ENCODE peak calls at places on chromosome 17, in four cellular contexts. I, H, T and L are unnamed samples.
A peak's percentile ranks its signal among the peaks of the same experiment; 100 is the strongest.

GRCh38 chr17:41666708-41667279 is 21.9 kb upstream of the EIF1 start:
- DNase-seq in I (peak; percentile 85), T (peak; percentile 98), H (peak; percentile 96), L (peak; percentile 56)

GRCh38 chr17:42421479-42422332 is 1.4 kb downstream of the CAVIN1 start:
- DNase-seq in I (peak; percentile 65), T (peak; percentile 80), H (no peak), L (peak; percentile 58)

GRCh38 chr17:42754782-42755181 is 6.2 kb upstream of the RAMP2 start:
- DNase-seq in H (no peak), T (no peak), I (peak; percentile 23), L (no peak)

GRCh38 chr17:19337712-19338023 is 24.9 kb downstream of the B9D1 start:
- DNase-seq in H (no peak), I (no peak), T (no peak), L (no peak)

GRCh38 chr17:59331929-59332889 is 754 bp downstream of the YPEL2 start:
- DNase-seq in H (no peak), I (peak; percentile 70), T (peak; percentile 83), L (no peak)

GRCh38 chr17:41480581-41480980 is 370 bp downstream of the KRT35 start:
- DNase-seq in I (no peak), H (no peak), T (no peak), L (no peak)

GRCh38 chr17:74807925-74808324 is 31.8 kb upstream of the NAT9 start:
- DNase-seq in H (no peak), T (no peak), I (no peak), L (no peak)

GRCh38 chr17:41962768-41963434 is 3.7 kb upstream of the CNP start:
- DNase-seq in H (no peak), T (peak; percentile 97), I (peak; percentile 76), L (peak; percentile 68)

GRCh38 chr17:37744961-37745800 is at the start of gene HNF1B:
- DNase-seq in I (no peak), T (peak; percentile 93), H (no peak), L (no peak)

GRCh38 chr17:68435361-68435760 is 21.9 kb downstream of the WIPI1 start:
- DNase-seq in I (no peak), H (no peak), T (no peak), L (no peak)
- H3K4me1 ChIP-seq in I (no peaks in the 10 kb centered on the region), H (peaks cover 25% of the 10 kb centered on the region), T (no peaks in the 10 kb centered on the region), L (peaks cover 7% of the 10 kb centered on the region)

GRCh38 chr17:63699638-63700527 is at the start of gene LIMD2:
- DNase-seq in T (peak; percentile 94), H (no peak), I (peak; percentile 76), L (peak; percentile 65)
- H3K27ac ChIP-seq in T (peak within 1 kb of the TSS; percentile 96), H (peak within 1 kb of the TSS; percentile 83), I (peak within 1 kb of the TSS; percentile 81), L (peak within 1 kb of the TSS; percentile 84)

GRCh38 chr17:64496348-64496785 is 487 bp downstream of the POLG2 start:
- DNase-seq in I (peak; percentile 32), H (no peak), T (no peak), L (no peak)
- H3K4me1 ChIP-seq in I (peaks cover 2% of the 10 kb centered on the region), H (peaks cover 63% of the 10 kb centered on the region), T (peaks cover 3% of the 10 kb centered on the region), L (peaks cover 27% of the 10 kb centered on the region)

GRCh38 chr17:50939542-50939794 is 73.3 kb upstream of the TOB1 start:
- DNase-seq in T (no peak), H (no peak), I (no peak), L (no peak)
- H3K27ac ChIP-seq in T (no peak overlapping the region), H (no peak overlapping the region), I (no peak overlapping the region), L (no peak overlapping the region)

DNA sequence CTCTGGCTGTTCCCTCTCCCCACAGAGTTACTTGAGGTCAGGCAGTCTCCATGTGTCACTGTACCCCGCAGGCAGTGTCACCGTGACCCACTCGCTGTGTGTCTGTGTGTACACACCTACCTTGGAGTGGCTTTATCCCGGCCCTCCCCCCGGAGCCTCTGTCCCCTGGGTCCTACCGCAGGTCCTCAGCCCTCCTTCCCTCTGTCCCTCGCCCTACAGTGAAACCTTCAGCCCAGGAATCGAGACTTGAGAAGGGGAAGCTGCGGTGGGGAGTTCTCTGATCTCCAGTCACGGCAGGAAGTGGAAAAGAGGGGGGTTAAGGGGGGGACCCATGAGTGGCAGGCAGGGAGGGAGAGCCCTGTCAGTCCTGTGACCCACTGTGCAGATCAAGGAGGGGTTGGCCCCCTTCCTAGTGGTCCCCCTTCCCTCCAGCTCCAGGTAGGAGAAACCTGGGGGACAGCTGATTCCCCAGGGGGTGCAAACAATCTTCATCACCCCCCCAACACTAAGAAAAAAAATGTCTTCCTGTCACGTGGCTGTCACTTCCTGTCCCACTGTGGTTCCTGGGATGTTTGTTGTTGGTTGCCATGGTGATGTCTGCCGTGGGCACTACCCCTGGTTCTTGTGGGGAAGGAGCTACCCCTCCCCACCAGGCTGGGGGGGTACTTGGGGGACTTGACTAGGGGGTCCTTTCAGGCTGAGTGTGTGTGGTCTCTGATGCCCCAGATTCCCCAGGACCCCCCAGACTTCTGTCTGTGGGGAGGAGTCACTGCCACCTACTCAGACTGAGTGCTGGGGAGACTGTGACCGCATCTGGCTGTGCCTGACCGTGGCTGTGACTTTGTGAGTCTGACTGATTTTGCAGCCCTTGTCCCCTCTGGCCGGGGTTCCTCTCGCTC is 13.7 kb downstream of the RARA start:
- DNase-seq in I (peak; percentile 84), H (no peak), T (peak; percentile 75), L (peak; percentile 100)
- H3K4me1 ChIP-seq in I (peaks cover 37% of the 10 kb centered on the region), H (peaks cover 94% of the 10 kb centered on the region), T (peaks cover 12% of the 10 kb centered on the region), L (peaks cover 80% of the 10 kb centered on the region)

GRCh38 chr17:13576661-13577526 is 24.8 kb downstream of the HS3ST3A1 start:
- DNase-seq in H (no peak), T (no peak), I (no peak), L (no peak)

GRCh38 chr17:13582776-13583414 is 18.8 kb downstream of the HS3ST3A1 start:
- DNase-seq in I (no peak), T (no peak), H (no peak), L (peak; percentile 65)

GRCh38 chr17:13583996-13584700 is 17.6 kb downstream of the HS3ST3A1 start:
- DNase-seq in I (no peak), H (no peak), T (no peak), L (no peak)

GRCh38 chr17:13584701-13585080 is 17.0 kb downstream of the HS3ST3A1 start:
- DNase-seq in H (no peak), I (no peak), T (no peak), L (no peak)

GRCh38 chr17:13581925-13582324 is 19.8 kb downstream of the HS3ST3A1 start:
- DNase-seq in T (no peak), H (no peak), I (no peak), L (peak; percentile 35)
- H3K27ac ChIP-seq in T (no peak overlapping the region), H (no peak overlapping the region), I (no peak overlapping the region), L (peak overlapping the region; percentile 90)

GRCh38 chr17:63274156-63274555 is 171.9 kb downstream of the CYB561 start:
- DNase-seq in T (no peak), I (peak; percentile 24), H (no peak), L (no peak)
- H3K4me1 ChIP-seq in T (no peaks in the 10 kb centered on the region), I (no peaks in the 10 kb centered on the region), H (peaks cover 34% of the 10 kb centered on the region), L (peaks cover 18% of the 10 kb centered on the region)

DNA sequence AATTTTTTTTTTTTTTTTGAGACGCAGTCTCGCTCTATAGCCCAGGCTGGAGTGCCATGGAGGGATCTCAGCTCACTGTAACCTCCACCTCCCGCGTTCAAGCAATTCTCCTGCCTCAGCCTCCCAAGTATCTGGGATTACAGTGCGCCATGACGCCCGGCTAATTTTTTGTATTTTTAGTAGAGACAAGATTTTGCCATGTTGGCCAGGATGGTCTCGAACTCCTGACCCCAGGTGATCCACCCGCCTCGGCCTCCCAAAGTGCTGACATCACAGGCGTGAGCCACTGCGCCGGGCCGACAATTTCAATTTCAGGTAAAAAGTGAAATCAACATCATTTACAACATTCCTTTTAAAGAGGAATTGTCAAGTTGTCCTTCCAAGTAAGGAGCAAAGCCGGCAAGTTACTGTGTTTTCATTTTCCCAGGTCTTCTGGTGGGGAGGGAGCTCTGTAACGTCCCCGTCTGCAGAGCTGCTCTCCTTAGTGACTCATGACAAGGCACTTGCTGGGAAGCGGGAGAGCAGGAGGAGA is 873 bp downstream of the NPLOC4 start:
- DNase-seq in H (no peak), I (no peak), T (no peak), L (no peak)
- H3K27ac ChIP-seq in H (peak overlapping the region; percentile 95), I (peak overlapping the region; percentile 93), T (peak overlapping the region; percentile 83), L (peak overlapping the region; percentile 85)